ENCODE peak calls at places on chromosomes 12 and 14, in eight cellular contexts. D is mesothelial cell of epicardium, C is GM10248, F is GM13976, I is heart left ventricle, B is thyroid gland, M is cardiac fibroblast, W is tibial nerve. K is an unnamed sample.
A peak's percentile ranks its signal among the peaks of the same experiment; 100 is the strongest.

GRCh38 chr14:83347874-83348273 is 1814.2 kb upstream of the SEL1L start:
- DNase-seq in W (no peak), F (no peak), C (no peak), D (no peak), B (no peak), I (no peak), M (no peak), K (no peak)

GRCh38 chr14:99159341-99160340 is 112.4 kb downstream of the BCL11B start:
- DNase-seq in M (no peak), W (no peak), F (no peak), B (no peak), I (no peak), D (no peak), C (no peak), K (no peak)

GRCh38 chr14:75340921-75341320 is 62.3 kb downstream of the FOS start:
- DNase-seq in M (peak; percentile 92), C (no peak), I (peak; percentile 95), D (no peak), B (peak; percentile 76), F (no peak), W (peak; percentile 97), K (no peak)

GRCh38 chr12:1595026-1595561 is 713 bp upstream of the FBXL14 start:
- DNase-seq in W (peak; percentile 56), F (no peak), M (peak; percentile 55), C (no peak), I (no peak), D (no peak), B (no peak), K (no peak)

GRCh38 chr12:113186666-113187325 is 1.3 kb downstream of the RITA1 start:
- DNase-seq in W (no peak), I (no peak), M (no peak), F (no peak), C (no peak), B (no peak), D (no peak), K (no peak)

GRCh38 chr14:69695664-69696527 is 71.0 kb upstream of the SRSF5 start:
- DNase-seq in M (peak; percentile 55), I (no peak), C (no peak), F (no peak), D (no peak), W (no peak), B (peak; percentile 79), K (no peak)

GRCh38 chr12:100643246-100643645 is 69.8 kb downstream of the GAS2L3 start:
- DNase-seq in I (no peak), C (no peak), B (peak; percentile 86), W (no peak), F (no peak), D (no peak), M (no peak), K (no peak)

GRCh38 chr12:93736640-93737178 is 59.5 kb downstream of the CRADD start:
- DNase-seq in M (no peak), F (no peak), I (no peak), B (no peak), W (no peak), D (no peak), C (no peak), K (no peak)

GRCh38 chr12:105741786-105742566 is 396.8 kb downstream of the NUAK1 start:
- DNase-seq in C (no peak), D (no peak), W (no peak), F (no peak), B (no peak), I (peak; percentile 34), M (peak; percentile 97), K (no peak)

GRCh38 chr12:11154400-11154925 is 16.5 kb upstream of the SMIM10L1 start:
- DNase-seq in D (no peak), I (no peak), C (no peak), F (no peak), W (no peak), M (no peak), B (no peak), K (no peak)

GRCh38 chr12:12719496-12719895 is 2.3 kb downstream of the CDKN1B start:
- DNase-seq in D (no peak), I (no peak), M (peak; percentile 53), W (no peak), F (no peak), C (peak; percentile 40), B (no peak), K (peak; percentile 31)

GRCh38 chr14:70655110-70655826 is 13.6 kb downstream of the TTC9 start:
- DNase-seq in M (no peak), F (peak; percentile 70), C (peak; percentile 74), I (no peak), B (peak; percentile 13), D (no peak), W (no peak), K (peak; percentile 89)

GRCh38 chr14:44995770-44996294 is 33.8 kb downstream of the TOGARAM1 start:
- DNase-seq in C (no peak), I (no peak), M (no peak), W (no peak), D (no peak), F (no peak), B (no peak), K (no peak)

GRCh38 chr14:44989497-44990440 is 27.8 kb downstream of the TOGARAM1 start:
- DNase-seq in M (no peak), W (peak; percentile 9), B (no peak), D (no peak), C (no peak), F (no peak), I (no peak), K (no peak)

GRCh38 chr14:44995196-44995595 is 33.2 kb downstream of the TOGARAM1 start:
- DNase-seq in M (no peak), B (no peak), C (no peak), D (no peak), I (no peak), W (no peak), F (no peak), K (no peak)
- TF ChIP-seq CTCF in M (no peak), B (no peak), C (no peak), D (no peak), I (no peak), W (no peak), F (no peak), K (no peak)

DNA sequence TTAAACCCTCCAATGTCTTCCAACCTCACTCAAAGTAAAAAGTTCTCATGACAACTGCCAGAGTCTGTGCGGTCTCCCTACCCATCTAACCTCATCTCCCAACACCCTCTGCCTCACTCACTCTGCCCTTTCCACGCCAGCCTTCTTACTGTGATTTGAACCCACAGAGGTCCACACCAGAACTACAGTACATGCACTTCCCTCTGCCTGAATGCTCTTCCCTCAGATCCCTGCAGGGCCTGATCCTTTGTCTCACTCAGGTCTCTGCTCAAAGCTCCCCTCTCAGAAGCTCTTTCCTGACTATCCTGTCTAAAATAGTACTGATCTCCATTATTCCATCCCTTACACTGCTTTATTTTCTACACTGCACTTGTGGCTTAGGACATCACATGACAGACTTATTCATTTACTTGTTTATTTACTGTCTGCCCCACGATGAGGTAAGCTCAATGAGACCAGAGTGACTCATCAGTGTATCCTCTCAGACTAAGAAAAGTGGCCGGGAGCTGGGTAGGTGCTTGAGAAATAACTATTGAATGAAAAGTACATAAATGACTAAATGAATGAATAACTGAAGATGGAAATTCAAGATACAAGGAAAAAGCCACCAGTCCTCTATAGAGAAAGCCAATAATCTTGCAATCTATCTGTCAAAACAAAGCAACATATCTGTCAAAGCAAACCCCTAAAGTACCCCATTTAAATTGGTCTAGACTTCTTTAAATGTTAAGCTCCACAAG is 17.1 kb downstream of the POMT2 start:
- DNase-seq in B (no peak), I (no peak), F (no peak), D (no peak), W (no peak), C (no peak), M (peak; percentile 98), K (peak; percentile 52)
- TF ChIP-seq CTCF in B (no peak), I (no peak), F (no peak), D (no peak), W (no peak), C (no peak), M (no peak), K (no peak)

GRCh38 chr12:98373019-98373554 is 142.3 kb upstream of the TMPO start:
- DNase-seq in F (peak; percentile 22), B (no peak), D (no peak), M (peak; percentile 73), C (peak; percentile 23), I (no peak), W (no peak), K (no peak)

GRCh38 chr12:98370976-98371375 is 144.4 kb upstream of the TMPO start:
- DNase-seq in W (no peak), M (no peak), D (no peak), C (no peak), F (no peak), B (no peak), I (no peak), K (no peak)

GRCh38 chr12:98372340-98373018 is 142.9 kb upstream of the TMPO start:
- DNase-seq in B (no peak), D (no peak), I (no peak), W (no peak), F (no peak), C (no peak), M (no peak), K (no peak)

GRCh38 chr12:98371419-98371818 is 144.0 kb upstream of the TMPO start:
- DNase-seq in D (no peak), I (no peak), W (no peak), C (no peak), M (peak; percentile 12), B (no peak), F (no peak), K (no peak)

GRCh38 chr12:98373982-98374381 is 141.4 kb upstream of the TMPO start:
- DNase-seq in C (no peak), W (no peak), B (no peak), I (no peak), F (no peak), M (peak; percentile 21), D (no peak), K (no peak)
- TF ChIP-seq CTCF in C (peak; percentile 11), W (no peak), B (no peak), I (no peak), F (no peak), M (peak; percentile 34), D (no peak), K (no peak)

GRCh38 chr12:80679346-80680131 is 27.9 kb upstream of the MYF6 start:
- DNase-seq in F (no peak), M (no peak), I (no peak), W (no peak), B (no peak), C (no peak), D (no peak), K (no peak)

GRCh38 chr12:80681287-80681686 is 26.1 kb upstream of the MYF6 start:
- DNase-seq in M (no peak), B (no peak), F (no peak), W (no peak), C (no peak), D (no peak), I (no peak), K (no peak)

GRCh38 chr12:80681786-80682185 is 25.6 kb upstream of the MYF6 start:
- DNase-seq in C (no peak), D (no peak), W (no peak), F (no peak), M (no peak), I (no peak), B (no peak), K (no peak)

GRCh38 chr12:80677994-80678393 is 29.4 kb upstream of the MYF6 start:
- DNase-seq in B (no peak), C (no peak), F (no peak), W (no peak), M (no peak), I (no peak), D (no peak), K (no peak)

DNA sequence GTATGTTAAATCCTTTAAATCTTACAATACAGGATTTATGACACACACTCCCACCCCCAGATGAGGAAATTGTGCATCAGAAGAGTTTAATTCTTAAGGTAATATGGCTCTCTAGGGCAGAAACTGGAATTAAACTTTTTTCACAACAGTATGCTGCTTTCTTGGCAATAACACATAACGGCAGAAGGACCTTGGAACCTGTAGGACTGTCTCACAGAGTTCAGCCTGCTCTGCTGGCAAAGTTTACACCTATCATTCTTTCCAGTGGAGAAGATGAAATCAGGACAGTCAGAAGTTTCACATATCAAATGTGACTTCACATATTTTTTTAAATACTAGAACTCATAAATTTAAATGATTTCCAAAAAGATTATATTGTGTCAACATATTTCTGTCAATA is 30.6 kb upstream of the MYF6 start:
- DNase-seq in W (no peak), B (no peak), F (no peak), D (no peak), M (no peak), C (no peak), I (no peak), K (no peak)
- TF ChIP-seq CTCF in W (no peak), B (no peak), F (no peak), D (no peak), M (no peak), C (no peak), I (no peak), K (no peak)